ENCODE peak calls at places on chromosomes 7 and 10, in six cellular contexts. One of them, this sample, is unnamed.

GRCh38 chr7:108280136-108280535 is 150.0 kb upstream of the LAMB4 start:
- DNase-seq in esophagus squamous epithelium: no peak
- DNase-seq in epithelial cell of proximal tubule: no peak
- DNase-seq in H1: no peak
- DNase-seq in upper lobe of right lung: no peak
- DNase-seq in left ventricle myocardium inferior: no peak
- DNase-seq in this sample: no peak

GRCh38 chr7:2111568-2111967 is 121.2 kb downstream of the MAD1L1 start:
- DNase-seq in epithelial cell of proximal tubule: no peak
- DNase-seq in H1: no peak
- DNase-seq in left ventricle myocardium inferior: no peak
- DNase-seq in esophagus squamous epithelium: no peak
- DNase-seq in upper lobe of right lung: no peak
- DNase-seq in this sample: no peak

GRCh38 chr10:52755297-52756062 is 17.1 kb downstream of the MBL2 start:
- DNase-seq in upper lobe of right lung: no peak
- DNase-seq in left ventricle myocardium inferior: no peak
- DNase-seq in epithelial cell of proximal tubule: peak
- DNase-seq in esophagus squamous epithelium: no peak
- DNase-seq in H1: no peak
- DNase-seq in this sample: peak

GRCh38 chr7:130446285-130446684 is 5.5 kb upstream of the CEP41 start:
- DNase-seq in esophagus squamous epithelium: no peak
- DNase-seq in epithelial cell of proximal tubule: no peak
- DNase-seq in left ventricle myocardium inferior: no peak
- DNase-seq in H1: no peak
- DNase-seq in upper lobe of right lung: no peak
- DNase-seq in this sample: no peak

GRCh38 chr7:17939670-17940301 is 508 bp downstream of the SNX13 start:
- DNase-seq in upper lobe of right lung: peak
- DNase-seq in H1: peak
- DNase-seq in left ventricle myocardium inferior: peak
- DNase-seq in esophagus squamous epithelium: no peak
- DNase-seq in epithelial cell of proximal tubule: no peak
- DNase-seq in this sample: peak

GRCh38 chr7:1359681-1360485 is 99.4 kb downstream of the MICALL2 start:
- DNase-seq in epithelial cell of proximal tubule: no peak
- DNase-seq in left ventricle myocardium inferior: no peak
- DNase-seq in esophagus squamous epithelium: no peak
- DNase-seq in upper lobe of right lung: peak
- DNase-seq in H1: no peak
- DNase-seq in this sample: no peak

GRCh38 chr10:112369495-112370423 is 4.2 kb upstream of the ACSL5 start:
- DNase-seq in H1: no peak
- DNase-seq in left ventricle myocardium inferior: no peak
- DNase-seq in esophagus squamous epithelium: no peak
- DNase-seq in epithelial cell of proximal tubule: no peak
- DNase-seq in upper lobe of right lung: peak
- DNase-seq in this sample: no peak

GRCh38 chr10:36608866-36609265 is 516.5 kb upstream of the ANKRD30A start:
- DNase-seq in upper lobe of right lung: no peak
- DNase-seq in H1: no peak
- DNase-seq in left ventricle myocardium inferior: no peak
- DNase-seq in epithelial cell of proximal tubule: no peak
- DNase-seq in esophagus squamous epithelium: no peak
- DNase-seq in this sample: peak

GRCh38 chr10:71795248-71795647 is 21.9 kb upstream of the VSIR start:
- DNase-seq in H1: peak
- DNase-seq in epithelial cell of proximal tubule: no peak
- DNase-seq in left ventricle myocardium inferior: no peak
- DNase-seq in esophagus squamous epithelium: no peak
- DNase-seq in upper lobe of right lung: no peak
- DNase-seq in this sample: peak

GRCh38 chr10:73955719-73956118 is 42.2 kb upstream of the VCL start:
- DNase-seq in H1: no peak
- DNase-seq in esophagus squamous epithelium: no peak
- DNase-seq in epithelial cell of proximal tubule: no peak
- DNase-seq in left ventricle myocardium inferior: no peak
- DNase-seq in upper lobe of right lung: no peak
- DNase-seq in this sample: no peak

GRCh38 chr10:110772454-110773025 is 99.2 kb upstream of the PDCD4 start:
- DNase-seq in upper lobe of right lung: no peak
- DNase-seq in esophagus squamous epithelium: no peak
- DNase-seq in left ventricle myocardium inferior: no peak
- DNase-seq in H1: no peak
- DNase-seq in epithelial cell of proximal tubule: no peak
- DNase-seq in this sample: no peak

GRCh38 chr7:22251906-22252495 is 105.0 kb downstream of the RAPGEF5 start:
- DNase-seq in epithelial cell of proximal tubule: no peak
- DNase-seq in esophagus squamous epithelium: no peak
- DNase-seq in H1: no peak
- DNase-seq in left ventricle myocardium inferior: no peak
- DNase-seq in upper lobe of right lung: no peak
- DNase-seq in this sample: no peak

GRCh38 chr7:77497079-77497478 is 40.0 kb upstream of the PTPN12 start:
- DNase-seq in esophagus squamous epithelium: no peak
- DNase-seq in epithelial cell of proximal tubule: no peak
- DNase-seq in upper lobe of right lung: no peak
- DNase-seq in H1: no peak
- DNase-seq in left ventricle myocardium inferior: no peak
- DNase-seq in this sample: no peak

GRCh38 chr10:34280599-34281374 is 534.3 kb downstream of the PARD3 start:
- DNase-seq in left ventricle myocardium inferior: no peak
- DNase-seq in H1: no peak
- DNase-seq in upper lobe of right lung: no peak
- DNase-seq in epithelial cell of proximal tubule: peak
- DNase-seq in esophagus squamous epithelium: no peak
- DNase-seq in this sample: peak

GRCh38 chr10:91689731-91690168 is 56.9 kb upstream of the PPP1R3C start:
- DNase-seq in epithelial cell of proximal tubule: no peak
- DNase-seq in H1: no peak
- DNase-seq in left ventricle myocardium inferior: peak
- DNase-seq in upper lobe of right lung: no peak
- DNase-seq in esophagus squamous epithelium: no peak
- DNase-seq in this sample: peak

GRCh38 chr7:127652333-127653248 is 597 bp downstream of the SND1 start:
- DNase-seq in esophagus squamous epithelium: no peak
- DNase-seq in left ventricle myocardium inferior: no peak
- DNase-seq in upper lobe of right lung: no peak
- DNase-seq in H1: no peak
- DNase-seq in epithelial cell of proximal tubule: no peak
- DNase-seq in this sample: peak

GRCh38 chr10:21525367-21526183 is at the start of gene SKIDA1:
- DNase-seq in esophagus squamous epithelium: no peak
- DNase-seq in epithelial cell of proximal tubule: no peak
- DNase-seq in H1: peak
- DNase-seq in upper lobe of right lung: peak
- DNase-seq in left ventricle myocardium inferior: peak
- DNase-seq in this sample: peak

GRCh38 chr7:116591202-116592040 is 66.6 kb downstream of the CAV1 start:
- DNase-seq in epithelial cell of proximal tubule: no peak
- DNase-seq in left ventricle myocardium inferior: no peak
- DNase-seq in upper lobe of right lung: no peak
- DNase-seq in H1: no peak
- DNase-seq in esophagus squamous epithelium: no peak
- DNase-seq in this sample: peak

GRCh38 chr10:24872049-24872789 is 80.2 kb downstream of the PRTFDC1 start:
- DNase-seq in esophagus squamous epithelium: no peak
- DNase-seq in epithelial cell of proximal tubule: no peak
- DNase-seq in upper lobe of right lung: no peak
- DNase-seq in left ventricle myocardium inferior: no peak
- DNase-seq in H1: no peak
- DNase-seq in this sample: no peak

GRCh38 chr7:27640914-27641570 is 21.6 kb downstream of the HIBADH start:
- DNase-seq in H1: no peak
- DNase-seq in esophagus squamous epithelium: no peak
- DNase-seq in upper lobe of right lung: no peak
- DNase-seq in epithelial cell of proximal tubule: peak
- DNase-seq in left ventricle myocardium inferior: no peak
- DNase-seq in this sample: peak

GRCh38 chr10:21526184-21526951 is 886 bp upstream of the SKIDA1 start:
- DNase-seq in epithelial cell of proximal tubule: no peak
- DNase-seq in H1: peak
- DNase-seq in upper lobe of right lung: peak
- DNase-seq in left ventricle myocardium inferior: peak
- DNase-seq in esophagus squamous epithelium: no peak
- DNase-seq in this sample: peak

GRCh38 chr7:117780832-117781231 is 92.4 kb downstream of the CTTNBP2 start:
- DNase-seq in epithelial cell of proximal tubule: no peak
- DNase-seq in upper lobe of right lung: no peak
- DNase-seq in H1: no peak
- DNase-seq in left ventricle myocardium inferior: no peak
- DNase-seq in esophagus squamous epithelium: no peak
- DNase-seq in this sample: peak

GRCh38 chr7:64887756-64888508 is 15.1 kb upstream of the ZNF273 start:
- DNase-seq in esophagus squamous epithelium: no peak
- DNase-seq in epithelial cell of proximal tubule: no peak
- DNase-seq in left ventricle myocardium inferior: no peak
- DNase-seq in upper lobe of right lung: peak
- DNase-seq in H1: peak
- DNase-seq in this sample: no peak
- H3K4me3 ChIP-seq in esophagus squamous epithelium: peak
- H3K4me3 ChIP-seq in epithelial cell of proximal tubule: peak
- H3K4me3 ChIP-seq in left ventricle myocardium inferior: peak
- H3K4me3 ChIP-seq in upper lobe of right lung: peak
- H3K4me3 ChIP-seq in H1: peak
- H3K4me3 ChIP-seq in this sample: no peak

GRCh38 chr10:121975295-121976086 is 474 bp upstream of the NSMCE4A start:
- DNase-seq in epithelial cell of proximal tubule: no peak
- DNase-seq in esophagus squamous epithelium: no peak
- DNase-seq in left ventricle myocardium inferior: no peak
- DNase-seq in upper lobe of right lung: no peak
- DNase-seq in H1: no peak
- DNase-seq in this sample: no peak
- TF ChIP-seq CTCF in epithelial cell of proximal tubule: no peak
- TF ChIP-seq CTCF in esophagus squamous epithelium: peak
- TF ChIP-seq CTCF in left ventricle myocardium inferior: peak
- TF ChIP-seq CTCF in upper lobe of right lung: peak
- TF ChIP-seq CTCF in H1: no peak
- TF ChIP-seq CTCF in this sample: peak

GRCh38 chr7:80439894-80440811 is 71.7 kb downstream of the GNAT3 start:
- DNase-seq in H1: no peak
- DNase-seq in left ventricle myocardium inferior: no peak
- DNase-seq in esophagus squamous epithelium: no peak
- DNase-seq in upper lobe of right lung: no peak
- DNase-seq in epithelial cell of proximal tubule: no peak
- DNase-seq in this sample: peak
- H3K4me3 ChIP-seq in H1: no peak
- H3K4me3 ChIP-seq in left ventricle myocardium inferior: no peak
- H3K4me3 ChIP-seq in esophagus squamous epithelium: no peak
- H3K4me3 ChIP-seq in upper lobe of right lung: no peak
- H3K4me3 ChIP-seq in epithelial cell of proximal tubule: no peak
- H3K4me3 ChIP-seq in this sample: no peak

DNA sequence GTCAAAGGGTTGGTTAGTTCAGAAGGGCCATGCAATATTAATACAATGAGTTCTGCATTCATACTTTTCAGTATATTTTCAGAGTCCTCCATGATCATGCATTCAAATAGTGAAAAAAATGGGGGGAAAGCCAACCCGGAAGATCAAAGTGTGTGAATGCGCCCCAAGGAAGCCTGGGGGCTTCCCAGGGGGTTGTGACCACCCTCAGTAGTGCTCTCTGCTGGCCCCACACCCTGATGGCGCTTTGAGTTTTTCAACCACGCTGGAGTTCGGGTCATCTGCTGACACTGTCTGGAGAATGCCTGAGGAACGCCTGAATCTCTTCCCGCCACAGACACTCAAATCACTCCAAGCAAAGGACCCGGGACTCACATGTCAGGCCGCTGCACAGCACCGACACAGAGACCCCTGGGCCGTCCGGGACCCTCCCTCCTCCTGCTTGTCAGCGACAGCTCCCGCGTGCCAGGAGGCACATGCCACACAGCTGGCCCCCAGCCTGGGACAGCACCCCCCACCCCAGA is 1.0 kb downstream of the TNS3 start:
- DNase-seq in epithelial cell of proximal tubule: no peak
- DNase-seq in left ventricle myocardium inferior: no peak
- DNase-seq in H1: no peak
- DNase-seq in esophagus squamous epithelium: no peak
- DNase-seq in upper lobe of right lung: no peak
- DNase-seq in this sample: peak
- TF ChIP-seq CTCF in epithelial cell of proximal tubule: peak
- TF ChIP-seq CTCF in left ventricle myocardium inferior: no peak
- TF ChIP-seq CTCF in H1: no peak
- TF ChIP-seq CTCF in esophagus squamous epithelium: no peak
- TF ChIP-seq CTCF in upper lobe of right lung: no peak
- TF ChIP-seq CTCF in this sample: no peak

GRCh38 chr7:64672414-64672813 is 6.5 kb downstream of the ZNF107 start:
- DNase-seq in upper lobe of right lung: no peak
- DNase-seq in epithelial cell of proximal tubule: no peak
- DNase-seq in H1: no peak
- DNase-seq in left ventricle myocardium inferior: no peak
- DNase-seq in esophagus squamous epithelium: no peak
- DNase-seq in this sample: no peak

GRCh38 chr7:64665980-64666674 is at the start of gene ZNF107:
- DNase-seq in left ventricle myocardium inferior: peak
- DNase-seq in epithelial cell of proximal tubule: no peak
- DNase-seq in upper lobe of right lung: peak
- DNase-seq in esophagus squamous epithelium: peak
- DNase-seq in H1: peak
- DNase-seq in this sample: peak

GRCh38 chr7:64667311-64667710 is 1.4 kb downstream of the ZNF107 start:
- DNase-seq in esophagus squamous epithelium: no peak
- DNase-seq in upper lobe of right lung: no peak
- DNase-seq in H1: no peak
- DNase-seq in left ventricle myocardium inferior: no peak
- DNase-seq in epithelial cell of proximal tubule: no peak
- DNase-seq in this sample: no peak
- H3K4me3 ChIP-seq in esophagus squamous epithelium: peak
- H3K4me3 ChIP-seq in upper lobe of right lung: no peak
- H3K4me3 ChIP-seq in H1: peak
- H3K4me3 ChIP-seq in left ventricle myocardium inferior: no peak
- H3K4me3 ChIP-seq in epithelial cell of proximal tubule: no peak
- H3K4me3 ChIP-seq in this sample: peak

GRCh38 chr10:70272925-70273316 is 10.9 kb downstream of the NPFFR1 start:
- DNase-seq in upper lobe of right lung: no peak
- DNase-seq in H1: no peak
- DNase-seq in left ventricle myocardium inferior: no peak
- DNase-seq in epithelial cell of proximal tubule: no peak
- DNase-seq in esophagus squamous epithelium: no peak
- DNase-seq in this sample: peak
- TF ChIP-seq CTCF in upper lobe of right lung: peak
- TF ChIP-seq CTCF in H1: peak
- TF ChIP-seq CTCF in left ventricle myocardium inferior: peak
- TF ChIP-seq CTCF in epithelial cell of proximal tubule: peak
- TF ChIP-seq CTCF in esophagus squamous epithelium: no peak
- TF ChIP-seq CTCF in this sample: peak

This sample was measured in fibroblast of the aortic adventitia.